ENCODE peak calls at places on chromosomes 3 and 15, in six cellular contexts. One of them, this sample, is unnamed.

GRCh38 chr3:64915778-64916177 is 228.0 kb upstream of the ADAMTS9 start:
- DNase-seq in A549: no peak
- DNase-seq in endothelial cell of umbilical vein: peak
- DNase-seq in HepG2: no peak
- DNase-seq in GM12878: no peak
- DNase-seq in K562: peak
- DNase-seq in this sample: no peak

GRCh38 chr3:184604039-184604955 is 42.7 kb downstream of the EPHB3 start:
- DNase-seq in A549: no peak
- DNase-seq in endothelial cell of umbilical vein: no peak
- DNase-seq in HepG2: no peak
- DNase-seq in GM12878: no peak
- DNase-seq in K562: peak
- DNase-seq in this sample: peak

GRCh38 chr15:43516801-43517353 is 531 bp upstream of the MAP1A start:
- DNase-seq in A549: no peak
- DNase-seq in endothelial cell of umbilical vein: no peak
- DNase-seq in HepG2: no peak
- DNase-seq in GM12878: no peak
- DNase-seq in K562: peak
- DNase-seq in this sample: no peak

GRCh38 chr3:156681003-156681402 is 6.6 kb downstream of the TIPARP start:
- DNase-seq in A549: peak
- DNase-seq in endothelial cell of umbilical vein: peak
- DNase-seq in HepG2: peak
- DNase-seq in GM12878: no peak
- DNase-seq in K562: no peak
- DNase-seq in this sample: peak

GRCh38 chr3:124572851-124573405 is 157.3 kb upstream of the UMPS start:
- DNase-seq in A549: no peak
- DNase-seq in endothelial cell of umbilical vein: no peak
- DNase-seq in HepG2: no peak
- DNase-seq in GM12878: no peak
- DNase-seq in K562: no peak
- DNase-seq in this sample: no peak

GRCh38 chr15:48360841-48361240 is 29.6 kb downstream of the DUT start:
- DNase-seq in A549: peak
- DNase-seq in endothelial cell of umbilical vein: no peak
- DNase-seq in HepG2: no peak
- DNase-seq in GM12878: no peak
- DNase-seq in K562: no peak
- DNase-seq in this sample: peak

GRCh38 chr3:53834429-53835095 is 11.7 kb downstream of the CHDH start:
- DNase-seq in A549: no peak
- DNase-seq in endothelial cell of umbilical vein: no peak
- DNase-seq in HepG2: no peak
- DNase-seq in GM12878: no peak
- DNase-seq in K562: no peak
- DNase-seq in this sample: peak

GRCh38 chr3:112512320-112512719 is 13.0 kb upstream of the BTLA start:
- DNase-seq in A549: peak
- DNase-seq in endothelial cell of umbilical vein: no peak
- DNase-seq in HepG2: no peak
- DNase-seq in GM12878: no peak
- DNase-seq in K562: no peak
- DNase-seq in this sample: peak

GRCh38 chr3:160754855-160755747 is 930 bp upstream of the PPM1L start:
- DNase-seq in A549: peak
- DNase-seq in endothelial cell of umbilical vein: peak
- DNase-seq in HepG2: peak
- DNase-seq in GM12878: peak
- DNase-seq in K562: peak
- DNase-seq in this sample: peak

GRCh38 chr3:11375333-11376076 is 103.3 kb downstream of the ATG7 start:
- DNase-seq in A549: no peak
- DNase-seq in endothelial cell of umbilical vein: no peak
- DNase-seq in HepG2: no peak
- DNase-seq in GM12878: no peak
- DNase-seq in K562: no peak
- DNase-seq in this sample: no peak
- TF ChIP-seq MYC in A549: no peak
- TF ChIP-seq MYC in endothelial cell of umbilical vein: no peak
- TF ChIP-seq MYC in HepG2: no peak
- TF ChIP-seq MYC in GM12878: no peak
- TF ChIP-seq MYC in K562: no peak
- TF ChIP-seq MYC in this sample: no peak

DNA sequence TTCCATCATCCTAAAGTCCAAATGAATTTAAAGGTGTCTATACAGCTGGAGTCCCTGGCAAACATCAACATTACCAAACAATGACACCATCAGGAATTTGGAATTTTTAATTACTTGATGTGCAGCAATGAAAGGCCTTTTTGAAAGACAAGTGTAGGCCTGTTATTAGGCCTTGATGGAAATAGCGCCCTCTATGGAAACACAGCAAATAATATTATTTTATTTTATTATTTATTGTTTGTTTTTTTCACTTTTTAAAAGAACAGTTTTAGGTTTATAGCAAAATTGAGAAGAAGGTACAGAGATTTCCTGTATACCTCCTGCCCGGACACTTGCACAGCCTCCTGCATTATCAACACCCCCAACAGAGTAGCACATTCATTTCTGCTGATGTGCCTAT is 18.1 kb upstream of the OR5AC2 start:
- DNase-seq in A549: no peak
- DNase-seq in endothelial cell of umbilical vein: no peak
- DNase-seq in HepG2: no peak
- DNase-seq in GM12878: no peak
- DNase-seq in K562: no peak
- DNase-seq in this sample: no peak
- TF ChIP-seq CTCF in A549: no peak
- TF ChIP-seq CTCF in endothelial cell of umbilical vein: no peak
- TF ChIP-seq CTCF in HepG2: no peak
- TF ChIP-seq CTCF in GM12878: peak
- TF ChIP-seq CTCF in K562: no peak
- TF ChIP-seq CTCF in this sample: no peak

DNA sequence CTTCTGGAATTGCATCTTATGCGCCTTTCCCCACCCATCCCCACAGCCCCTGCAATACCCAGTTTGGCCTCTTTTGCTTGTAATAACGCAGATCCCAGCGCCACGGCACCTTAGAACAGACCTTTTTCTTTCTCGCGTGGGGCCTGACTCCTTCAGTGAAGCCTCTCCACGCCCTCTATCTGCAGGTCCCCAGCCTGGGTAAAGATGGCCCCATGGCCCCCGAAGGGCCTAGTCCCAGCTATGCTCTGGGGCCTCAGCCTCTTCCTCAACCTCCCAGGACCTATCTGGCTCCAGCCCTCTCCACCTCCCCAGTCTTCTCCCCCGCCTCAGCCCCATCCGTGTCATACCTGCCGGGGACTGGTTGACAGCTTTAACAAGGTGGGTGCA is 594 bp downstream of the CRELD1 start:
- DNase-seq in A549: no peak
- DNase-seq in endothelial cell of umbilical vein: no peak
- DNase-seq in HepG2: no peak
- DNase-seq in GM12878: no peak
- DNase-seq in K562: peak
- DNase-seq in this sample: peak
- TF ChIP-seq MYC in A549: no peak
- TF ChIP-seq MYC in endothelial cell of umbilical vein: no peak
- TF ChIP-seq MYC in HepG2: no peak
- TF ChIP-seq MYC in GM12878: no peak
- TF ChIP-seq MYC in K562: no peak
- TF ChIP-seq MYC in this sample: no peak

GRCh38 chr3:50292924-50293801 is 934 bp upstream of the IFRD2 start:
- DNase-seq in A549: no peak
- DNase-seq in endothelial cell of umbilical vein: no peak
- DNase-seq in HepG2: no peak
- DNase-seq in GM12878: no peak
- DNase-seq in K562: no peak
- DNase-seq in this sample: no peak

GRCh38 chr3:50294089-50294488 is 1.9 kb upstream of the IFRD2 start:
- DNase-seq in A549: no peak
- DNase-seq in endothelial cell of umbilical vein: no peak
- DNase-seq in HepG2: no peak
- DNase-seq in GM12878: no peak
- DNase-seq in K562: no peak
- DNase-seq in this sample: no peak

GRCh38 chr3:50290116-50290745 is 2.0 kb downstream of the IFRD2 start:
- DNase-seq in A549: no peak
- DNase-seq in endothelial cell of umbilical vein: no peak
- DNase-seq in HepG2: no peak
- DNase-seq in GM12878: no peak
- DNase-seq in K562: no peak
- DNase-seq in this sample: no peak

GRCh38 chr3:50294492-50295403 is 2.5 kb upstream of the IFRD2 start:
- DNase-seq in A549: no peak
- DNase-seq in endothelial cell of umbilical vein: no peak
- DNase-seq in HepG2: no peak
- DNase-seq in GM12878: no peak
- DNase-seq in K562: no peak
- DNase-seq in this sample: no peak

GRCh38 chr3:50292159-50292923 is at the start of gene IFRD2:
- DNase-seq in A549: peak
- DNase-seq in endothelial cell of umbilical vein: peak
- DNase-seq in HepG2: peak
- DNase-seq in GM12878: peak
- DNase-seq in K562: peak
- DNase-seq in this sample: peak
- TF ChIP-seq CTCF in A549: no peak
- TF ChIP-seq CTCF in endothelial cell of umbilical vein: peak
- TF ChIP-seq CTCF in HepG2: peak
- TF ChIP-seq CTCF in GM12878: no peak
- TF ChIP-seq CTCF in K562: peak
- TF ChIP-seq CTCF in this sample: no peak

DNA sequence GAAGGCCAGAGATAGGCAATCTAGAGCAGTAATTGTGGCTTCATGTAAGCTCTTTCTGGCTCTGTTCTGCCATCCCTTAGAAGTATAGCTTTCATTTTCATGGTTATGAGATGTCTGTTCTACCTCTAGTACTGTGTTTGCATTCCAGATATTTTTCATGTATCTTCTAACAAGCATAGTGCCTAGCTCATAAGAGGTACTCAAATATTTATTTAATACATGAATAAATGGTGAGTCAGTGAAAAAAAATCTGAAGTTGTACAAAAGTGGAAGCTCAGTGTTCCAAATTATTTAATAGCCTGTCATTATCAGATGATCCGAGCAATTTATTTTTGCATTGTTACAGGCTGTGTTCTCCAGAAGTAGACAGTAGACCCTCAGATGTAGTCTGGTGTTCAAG is 64.3 kb downstream of the OXSM start:
- DNase-seq in A549: peak
- DNase-seq in endothelial cell of umbilical vein: peak
- DNase-seq in HepG2: no peak
- DNase-seq in GM12878: no peak
- DNase-seq in K562: no peak
- DNase-seq in this sample: no peak
- TF ChIP-seq MYC in A549: no peak
- TF ChIP-seq MYC in endothelial cell of umbilical vein: no peak
- TF ChIP-seq MYC in HepG2: no peak
- TF ChIP-seq MYC in GM12878: no peak
- TF ChIP-seq MYC in K562: no peak
- TF ChIP-seq MYC in this sample: no peak

DNA sequence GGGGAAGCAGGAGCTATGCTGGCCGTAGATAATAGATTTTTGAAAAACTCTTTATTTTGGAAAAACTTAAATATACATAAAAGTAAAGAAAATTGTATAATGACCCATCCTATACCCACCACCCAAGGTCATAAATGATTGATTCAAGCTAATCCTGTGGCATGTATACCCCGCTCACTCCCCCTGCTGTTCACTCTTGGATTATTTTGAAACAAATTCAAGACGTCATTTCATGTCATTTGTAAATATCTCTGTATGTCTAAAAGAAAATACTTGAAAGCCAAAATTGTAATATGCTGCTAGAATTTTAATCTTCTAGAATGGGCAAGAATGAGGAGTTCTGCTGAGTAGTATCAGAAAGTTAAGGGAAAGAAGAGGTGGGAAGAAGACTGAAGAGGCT is 241.7 kb downstream of the FEZF2 start:
- DNase-seq in A549: peak
- DNase-seq in endothelial cell of umbilical vein: peak
- DNase-seq in HepG2: no peak
- DNase-seq in GM12878: no peak
- DNase-seq in K562: peak
- DNase-seq in this sample: peak
- TF ChIP-seq CTCF in A549: no peak
- TF ChIP-seq CTCF in endothelial cell of umbilical vein: peak
- TF ChIP-seq CTCF in HepG2: peak
- TF ChIP-seq CTCF in GM12878: no peak
- TF ChIP-seq CTCF in K562: no peak
- TF ChIP-seq CTCF in this sample: peak

DNA sequence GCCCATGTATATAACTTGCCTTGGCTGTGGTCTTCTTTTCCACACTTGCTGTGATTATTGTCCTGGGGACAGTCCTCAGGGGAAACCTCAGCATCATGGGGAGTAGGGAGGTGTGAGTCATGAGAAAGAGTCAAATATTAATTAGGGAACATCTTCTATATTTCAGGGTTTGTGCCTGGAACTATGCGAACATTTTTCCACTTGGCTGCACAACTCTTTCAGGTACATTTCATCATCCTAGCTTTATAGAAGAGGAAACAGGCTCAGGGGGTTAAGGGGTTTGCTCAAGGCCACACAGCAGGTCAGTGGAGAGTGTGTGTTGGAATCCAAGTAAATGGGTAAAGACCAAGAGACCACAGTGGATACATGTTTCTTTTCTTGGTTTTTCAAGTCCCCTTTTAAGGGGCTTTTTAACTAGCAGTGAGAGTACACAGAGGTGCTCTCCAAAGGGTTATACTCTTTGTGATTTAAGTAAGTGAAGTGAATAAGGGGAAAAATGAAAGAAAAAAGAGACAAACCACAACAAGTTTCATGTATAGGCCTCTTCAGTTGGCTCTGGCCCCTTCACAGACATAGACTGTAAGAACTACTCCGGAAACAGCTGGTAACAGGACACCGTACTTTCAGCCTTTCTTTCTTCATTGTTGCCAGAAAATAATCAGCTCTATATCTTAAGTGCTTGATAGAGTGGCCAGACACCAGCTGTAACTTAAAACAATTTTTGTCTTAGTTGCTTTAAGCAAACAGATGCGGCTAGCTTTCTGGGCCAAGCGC is 64.6 kb downstream of the EEFSEC start:
- DNase-seq in A549: no peak
- DNase-seq in endothelial cell of umbilical vein: no peak
- DNase-seq in HepG2: peak
- DNase-seq in GM12878: peak
- DNase-seq in K562: no peak
- DNase-seq in this sample: no peak
- TF ChIP-seq MYC in A549: no peak
- TF ChIP-seq MYC in endothelial cell of umbilical vein: no peak
- TF ChIP-seq MYC in HepG2: no peak
- TF ChIP-seq MYC in GM12878: no peak
- TF ChIP-seq MYC in K562: no peak
- TF ChIP-seq MYC in this sample: no peak

GRCh38 chr15:74839526-74840395 is 3.2 kb downstream of the ULK3 start:
- DNase-seq in A549: no peak
- DNase-seq in endothelial cell of umbilical vein: no peak
- DNase-seq in HepG2: no peak
- DNase-seq in GM12878: no peak
- DNase-seq in K562: peak
- DNase-seq in this sample: peak
- TF ChIP-seq CTCF in A549: no peak
- TF ChIP-seq CTCF in endothelial cell of umbilical vein: no peak
- TF ChIP-seq CTCF in HepG2: peak
- TF ChIP-seq CTCF in GM12878: peak
- TF ChIP-seq CTCF in K562: peak
- TF ChIP-seq CTCF in this sample: peak

This sample was measured in NB4.